ENCODE peak calls at places on chromosomes 1 and 21, in four cellular contexts. H is foreskin keratinocyte, G is progenitor cell of endocrine pancreas, D is AG09309. V is an unnamed sample.

GRCh38 chr1:12745992-12746323 is at the start of gene CFAP107:
- DNase-seq in D (no peak), H (no peak), G (no peak), V (no peak)

GRCh38 chr1:92482665-92483441 is 3.9 kb downstream of the GFI1 start:
- DNase-seq in H (no peak), G (peak), D (no peak), V (no peak)

GRCh38 chr1:92037400-92037799 is 7.6 kb downstream of the EPHX4 start:
- DNase-seq in G (no peak), D (no peak), H (no peak), V (no peak)

GRCh38 chr1:24136956-24137539 is 5.9 kb downstream of the IL22RA1 start:
- DNase-seq in G (no peak), D (no peak), H (no peak), V (no peak)

GRCh38 chr1:67557731-67558448 is 127.1 kb upstream of the GADD45A start:
- DNase-seq in G (no peak), D (no peak), H (no peak), V (no peak)

GRCh38 chr1:54221113-54221834 is 21.3 kb downstream of the MRPL37 start:
- DNase-seq in G (no peak), D (no peak), H (no peak), V (no peak)

GRCh38 chr1:21149862-21150432 is 26.8 kb downstream of the EIF4G3 start:
- DNase-seq in H (peak), G (no peak), D (peak), V (no peak)

GRCh38 chr21:32958288-32958992 is 67.3 kb upstream of the OLIG2 start:
- DNase-seq in D (no peak), G (no peak), H (no peak), V (no peak)

GRCh38 chr1:21397813-21398188 is 42.1 kb upstream of the NBPF3 start:
- DNase-seq in G (no peak), H (no peak), D (no peak), V (no peak)

GRCh38 chr1:30319765-30320580 is 403.4 kb downstream of the MATN1 start:
- DNase-seq in H (no peak), G (no peak), D (no peak), V (no peak)

GRCh38 chr1:224430511-224431113 is 4.0 kb downstream of the WDR26 start:
- DNase-seq in G (no peak), H (no peak), D (no peak), V (no peak)

GRCh38 chr1:92117526-92117925 is 37.4 kb downstream of the BTBD8 start:
- DNase-seq in G (no peak), D (no peak), H (no peak), V (no peak)

GRCh38 chr1:95396557-95396956 is 162.5 kb downstream of the RWDD3 start:
- DNase-seq in G (no peak), H (no peak), D (no peak), V (no peak)

GRCh38 chr1:1014896-1015681 is 1.8 kb downstream of the ISG15 start:
- DNase-seq in G (no peak), H (no peak), D (no peak), V (no peak)

GRCh38 chr1:185154912-185155513 is 1.7 kb downstream of the TRMT1L start:
- DNase-seq in D (no peak), H (no peak), G (no peak), V (no peak)

GRCh38 chr1:26697978-26698849 is 2.4 kb downstream of the ARID1A start:
- DNase-seq in D (peak), H (peak), G (no peak), V (peak)

GRCh38 chr1:115649964-115650363 is 8.2 kb downstream of the VANGL1 start:
- DNase-seq in D (no peak), H (no peak), G (no peak), V (no peak)

GRCh38 chr21:45348591-45349327 is 56.2 kb upstream of the COL18A1 start:
- DNase-seq in H (no peak), G (no peak), D (no peak), V (no peak)

GRCh38 chr1:51070640-51071039 is 31.4 kb upstream of the C1orf185 start:
- DNase-seq in H (peak), D (peak), G (no peak), V (no peak)

GRCh38 chr1:94382163-94382562 is 36.0 kb upstream of the ABCD3 start:
- DNase-seq in H (no peak), G (no peak), D (no peak), V (no peak)

GRCh38 chr1:184621262-184621661 is 133.4 kb downstream of the EDEM3 start:
- DNase-seq in G (no peak), D (no peak), H (no peak), V (no peak)

GRCh38 chr1:198171667-198172294 is 15.0 kb downstream of the NEK7 start:
- DNase-seq in H (no peak), G (no peak), D (no peak), V (no peak)

GRCh38 chr21:14545906-14546480 is at the start of gene SAMSN1:
- DNase-seq in D (no peak), G (no peak), H (no peak), V (no peak)

GRCh38 chr1:43455205-43455889 is 1.6 kb upstream of the HYI start:
- DNase-seq in G (no peak), D (no peak), H (no peak), V (no peak)

GRCh38 chr1:206081811-206082210 is 28.8 kb downstream of the RHEX start:
- DNase-seq in G (no peak), D (no peak), H (no peak), V (no peak)

GRCh38 chr1:31239653-31240241 is at the start of gene NKAIN1:
- DNase-seq in H (no peak), D (no peak), G (peak), V (no peak)

GRCh38 chr1:30697977-30698376 is 25.4 kb downstream of the MATN1 start:
- DNase-seq in H (peak), G (no peak), D (peak), V (no peak)

GRCh38 chr1:202304370-202304769 is 37.4 kb downstream of the UBE2T start:
- DNase-seq in H (no peak), D (no peak), G (no peak), V (no peak)

GRCh38 chr1:84117868-84118267 is 26.2 kb upstream of the PRKACB start:
- DNase-seq in D (peak), H (peak), G (no peak), V (no peak)

GRCh38 chr1:204507317-204508105 is 8.7 kb upstream of the MDM4 start:
- DNase-seq in G (no peak), H (no peak), D (no peak), V (no peak)

GRCh38 chr1:43058545-43059360 is 100.1 kb upstream of the SLC2A1 start:
- DNase-seq in G (no peak), H (no peak), D (no peak), V (no peak)

GRCh38 chr21:43866233-43866632 is 1.2 kb downstream of the AGPAT3 start:
- DNase-seq in D (peak), H (no peak), G (no peak), V (no peak)

GRCh38 chr1:165911609-165912281 is 84.3 kb downstream of the UCK2 start:
- DNase-seq in H (no peak), G (no peak), D (no peak), V (no peak)

GRCh38 chr1:114134518-114134917 is 19.2 kb downstream of the SYT6 start:
- DNase-seq in H (no peak), G (no peak), D (no peak), V (no peak)